ENCODE peak calls at places on chromosomes 3 and 15, in seven cellular contexts. D is IMR-90; L is mesenchymal stem cell; H is HFF-Myc; P is upper lobe of left lung; Q is naive thymus-derived CD4-positive, alpha-beta T cell; K is Panc1. V is an unnamed sample.

GRCh38 chr15:84112025-84112424 is 123.5 kb upstream of the GOLGA6L4 start:
- DNase-seq in D (peak; percentile 12), L (peak; percentile 56), H (no peak), P (no peak), Q (no peak), K (no peak), V (peak; percentile 5)

GRCh38 chr3:41308119-41308518 is 108.8 kb downstream of the CTNNB1 start:
- DNase-seq in D (no peak), L (no peak), H (no peak), P (no peak), Q (no peak), K (no peak), V (no peak)

GRCh38 chr3:127531821-127532220 is 58.7 kb downstream of the TPRA1 start:
- DNase-seq in D (no peak), L (no peak), H (no peak), P (no peak), Q (no peak), K (no peak), V (no peak)

GRCh38 chr3:2156244-2156847 is 57.7 kb downstream of the CNTN4 start:
- DNase-seq in D (no peak), L (peak; percentile 25), H (no peak), P (peak; percentile 22), Q (no peak), K (peak; percentile 2), V (no peak)

GRCh38 chr15:62933388-62933787 is 109.2 kb upstream of the TPM1 start:
- DNase-seq in D (peak; percentile 22), L (no peak), H (no peak), P (no peak), Q (no peak), K (no peak), V (peak; percentile 15)

GRCh38 chr3:42804831-42805821 is 836 bp upstream of the HIGD1A start:
- DNase-seq in D (no peak), L (peak; percentile 34), H (no peak), P (peak; percentile 49), Q (no peak), K (no peak), V (no peak)

GRCh38 chr15:72764656-72765055 is 18.9 kb downstream of the ADPGK start:
- DNase-seq in D (peak; percentile 15), L (no peak), H (no peak), P (no peak), Q (no peak), K (no peak), V (no peak)

GRCh38 chr3:16618721-16619120 is 13.5 kb upstream of the DAZL start:
- DNase-seq in D (peak; percentile 16), L (peak; percentile 11), H (no peak), P (no peak), Q (no peak), K (no peak), V (peak; percentile 81)

DNA sequence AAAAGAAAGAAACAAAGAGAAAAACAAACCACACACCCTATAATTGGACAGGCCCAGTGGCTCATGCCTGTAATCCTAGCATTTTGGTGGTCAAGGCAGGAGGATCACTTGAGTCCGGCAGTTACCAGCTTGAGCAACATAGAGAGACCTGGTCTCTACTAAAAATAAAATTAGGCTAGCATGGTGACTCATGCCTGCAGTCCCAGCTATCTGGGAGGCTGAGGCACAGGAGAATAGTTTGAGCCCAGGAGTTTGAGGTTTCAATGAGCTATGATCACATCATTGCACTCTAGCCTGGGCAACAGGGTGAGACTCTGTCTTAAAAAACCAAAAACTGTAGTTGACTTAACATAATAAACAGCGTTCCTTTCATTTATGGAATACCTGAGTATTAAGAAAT is 72.3 kb upstream of the ST3GAL6 start:
- DNase-seq in D (peak; percentile 21), L (no peak), H (no peak), P (no peak), Q (no peak), K (no peak), V (peak; percentile 14)
- H3K4me3 ChIP-seq in D (no peak overlapping the region), L (no peak overlapping the region), H (no peak overlapping the region), P (no peak overlapping the region), Q (no peak overlapping the region), K (no peak overlapping the region), V (no peak overlapping the region)

GRCh38 chr3:47420511-47421484 is 40.0 kb downstream of the PTPN23 start:
- DNase-seq in D (peak; percentile 83), L (peak; percentile 90), H (peak; percentile 81), P (peak; percentile 83), Q (peak; percentile 66), K (peak; percentile 77), V (peak; percentile 94)
- H3K4me3 ChIP-seq in D (no peak overlapping the region), L (peak overlapping the region; percentile 41), H (no peak overlapping the region), P (no peak overlapping the region), Q (peak overlapping the region; percentile 29), K (no peak overlapping the region), V (no peak overlapping the region)

DNA sequence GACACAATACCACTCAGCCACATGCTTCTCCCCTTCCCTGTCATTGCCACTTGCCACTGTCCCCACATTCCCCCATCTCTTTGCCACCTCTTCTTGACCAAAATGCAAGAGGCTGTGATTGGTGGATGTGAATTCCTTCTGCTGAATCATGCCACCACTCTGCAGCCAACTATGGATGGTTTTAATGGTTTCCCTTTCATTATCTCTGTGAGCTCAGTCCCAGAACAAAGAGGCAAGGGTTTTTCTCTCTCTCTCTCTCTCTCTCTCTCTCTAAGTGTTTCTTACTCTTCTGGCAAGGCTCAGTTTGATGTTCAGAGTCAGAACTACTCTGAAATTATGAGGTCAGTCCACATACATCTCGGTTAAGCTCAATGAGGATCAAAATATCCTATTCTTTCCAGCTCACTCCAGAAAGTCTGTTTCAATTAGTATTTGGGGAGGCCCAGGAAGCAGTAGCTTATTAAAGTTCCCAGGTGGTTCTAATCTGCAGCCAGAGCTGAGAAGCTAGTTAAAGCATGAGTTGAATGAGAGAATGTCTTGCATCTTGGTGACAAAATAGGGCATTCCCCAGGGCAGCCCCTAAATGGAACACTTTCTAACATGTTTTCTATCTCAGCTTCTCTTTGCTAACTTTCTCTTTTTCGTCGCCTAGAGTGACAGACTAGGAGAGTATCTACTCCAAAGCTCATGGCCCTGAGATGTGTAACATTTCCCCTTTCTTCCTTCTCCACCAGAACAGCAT is 8.5 kb upstream of the ILDR1 start:
- DNase-seq in D (peak; percentile 41), L (peak; percentile 24), H (peak; percentile 3), P (no peak), Q (no peak), K (no peak), V (peak; percentile 8)
- H3K4me3 ChIP-seq in D (peak overlapping the region; percentile 24), L (no peak overlapping the region), H (no peak overlapping the region), P (no peak overlapping the region), Q (no peak overlapping the region), K (no peak overlapping the region), V (no peak overlapping the region)

GRCh38 chr3:112632596-112632995 is 8.3 kb downstream of the CCDC80 start:
- DNase-seq in D (peak; percentile 41), L (no peak), H (no peak), P (no peak), Q (no peak), K (no peak), V (no peak)
- H3K4me3 ChIP-seq in D (no peak overlapping the region), L (peak overlapping the region; percentile 89), H (no peak overlapping the region), P (no peak overlapping the region), Q (no peak overlapping the region), K (no peak overlapping the region), V (peak overlapping the region; percentile 66)